ENCODE peak calls at places on chromosomes 1 and 21, in seven cellular contexts. I is activated CD4-positive, alpha-beta T cell treated with anti-CD3 and anti-CD28 coated beads, Interleukin-2, amount 50 U/mL, for 4 hours; L is amniotic stem cell; N is HT-29; S is ELF-1; H is NCI-H2081; J is GM12864. Z is an unnamed sample.
A peak's percentile ranks its signal among the peaks of the same experiment; 100 is the strongest.

GRCh38 chr1:239184581-239185244 is 201.7 kb upstream of the CHRM3 start:
- DNase-seq in I (no peak), L (no peak), N (no peak), S (no peak), H (no peak), J (no peak), Z (no peak)

GRCh38 chr1:4971666-4972065 is 317.3 kb downstream of the AJAP1 start:
- DNase-seq in I (no peak), L (no peak), N (no peak), S (no peak), H (no peak), J (no peak), Z (no peak)

GRCh38 chr1:155944396-155944728 is 2.9 kb downstream of the RXFP4 start:
- DNase-seq in I (no peak), L (no peak), N (no peak), S (no peak), H (peak; percentile 61), J (no peak), Z (no peak)

GRCh38 chr1:238710697-238711096 is 675.7 kb upstream of the CHRM3 start:
- DNase-seq in I (no peak), L (no peak), N (no peak), S (no peak), H (no peak), J (no peak), Z (no peak)

GRCh38 chr1:201537966-201538617 is 835 bp upstream of the NAV1 start:
- DNase-seq in I (no peak), L (no peak), N (no peak), S (peak; percentile 58), H (no peak), J (no peak), Z (no peak)

GRCh38 chr1:173191011-173191410 is 16.1 kb downstream of the TNFSF4 start:
- DNase-seq in I (no peak), L (no peak), N (no peak), S (no peak), H (no peak), J (no peak), Z (no peak)

GRCh38 chr1:243471026-243471685 is 215.3 kb downstream of the SDCCAG8 start:
- DNase-seq in I (no peak), L (no peak), N (no peak), S (peak; percentile 64), H (no peak), J (no peak), Z (no peak)

GRCh38 chr1:35688161-35688560 is 30.5 kb downstream of the C1orf216 start:
- DNase-seq in I (no peak), L (no peak), N (no peak), S (no peak), H (no peak), J (no peak), Z (no peak)

GRCh38 chr1:187411118-187411517 is 582.4 kb downstream of the PLA2G4A start:
- DNase-seq in I (no peak), L (no peak), N (no peak), S (no peak), H (no peak), J (no peak), Z (no peak)

GRCh38 chr1:143698016-143698415 is 273.8 kb downstream of the FAM72C start:
- DNase-seq in I (no peak), L (no peak), N (peak; percentile 84), S (peak; percentile 85), H (no peak), J (no peak), Z (peak; percentile 22)

GRCh38 chr1:15261155-15262002 is 14.4 kb downstream of the FHAD1 start:
- DNase-seq in I (no peak), L (no peak), N (peak; percentile 57), S (no peak), H (no peak), J (no peak), Z (peak; percentile 27)

GRCh38 chr1:91754348-91754747 is 131.6 kb downstream of the TGFBR3 start:
- DNase-seq in I (no peak), L (peak; percentile 50), N (no peak), S (no peak), H (no peak), J (peak; percentile 38), Z (peak; percentile 38)

GRCh38 chr21:36347962-36348328 is 27.9 kb downstream of the MORC3 start:
- DNase-seq in I (no peak), L (no peak), N (no peak), S (no peak), H (no peak), J (no peak), Z (peak; percentile 9)

GRCh38 chr1:19465123-19465522 is 20.2 kb downstream of the CAPZB start:
- DNase-seq in I (no peak), L (no peak), N (no peak), S (no peak), H (no peak), J (no peak), Z (no peak)

GRCh38 chr1:167463856-167464565 is 54.3 kb downstream of the CD247 start:
- DNase-seq in I (no peak), L (no peak), N (no peak), S (peak; percentile 61), H (no peak), J (no peak), Z (no peak)

GRCh38 chr1:43688594-43689000 is 18.7 kb upstream of the ST3GAL3 start:
- DNase-seq in I (no peak), L (no peak), N (no peak), S (no peak), H (no peak), J (no peak), Z (peak; percentile 92)

GRCh38 chr1:204130178-204130577 is 21.7 kb downstream of the ETNK2 start:
- DNase-seq in I (no peak), L (no peak), N (no peak), S (no peak), H (peak; percentile 58), J (no peak), Z (no peak)

GRCh38 chr1:32208463-32208862 is 426 bp upstream of the DCDC2B start:
- DNase-seq in I (no peak), L (no peak), N (no peak), S (no peak), H (no peak), J (no peak), Z (no peak)

GRCh38 chr1:106937104-106937503 is 119.4 kb upstream of the PRMT6 start:
- DNase-seq in I (no peak), L (peak; percentile 34), N (no peak), S (no peak), H (no peak), J (no peak), Z (peak; percentile 66)

GRCh38 chr1:91611498-91611917 is 110.9 kb downstream of the CDC7 start:
- DNase-seq in I (no peak), L (no peak), N (peak; percentile 44), S (peak; percentile 84), H (no peak), J (no peak), Z (no peak)

GRCh38 chr1:39639333-39640130 is at the start of gene HEYL:
- DNase-seq in I (peak; percentile 60), L (no peak), N (peak; percentile 42), S (peak; percentile 78), H (peak; percentile 64), J (no peak), Z (peak; percentile 65)

GRCh38 chr1:56200921-56201320 is 378.4 kb downstream of the PLPP3 start:
- DNase-seq in I (no peak), L (no peak), N (no peak), S (no peak), H (no peak), J (no peak), Z (peak; percentile 20)

GRCh38 chr1:16608838-16609560 is 4.4 kb downstream of the NBPF1 start:
- DNase-seq in I (no peak), L (no peak), N (no peak), S (no peak), H (no peak), J (no peak), Z (no peak)

GRCh38 chr1:151311589-151312331 is 15.5 kb downstream of the PI4KB start:
- DNase-seq in I (peak; percentile 77), L (peak; percentile 96), N (peak; percentile 85), S (peak; percentile 73), H (no peak), J (no peak), Z (peak; percentile 98)

GRCh38 chr1:213908521-213908920 is 79.3 kb upstream of the PROX1 start:
- DNase-seq in I (no peak), L (no peak), N (no peak), S (no peak), H (no peak), J (no peak), Z (no peak)

GRCh38 chr1:2864203-2864905 is 62.9 kb upstream of the TTC34 start:
- DNase-seq in I (no peak), L (no peak), N (no peak), S (no peak), H (no peak), J (no peak), Z (no peak)

GRCh38 chr1:63634471-63634870 is 41.3 kb downstream of the PGM1 start:
- DNase-seq in I (no peak), L (no peak), N (no peak), S (no peak), H (no peak), J (no peak), Z (peak; percentile 8)

GRCh38 chr1:23098463-23099170 is 70.0 kb downstream of the LUZP1 start:
- DNase-seq in I (peak; percentile 57), L (peak; percentile 40), N (peak; percentile 89), S (peak; percentile 85), H (peak; percentile 66), J (peak; percentile 27), Z (peak; percentile 76)

GRCh38 chr1:34681481-34682451 is 73.1 kb upstream of the GJB5 start:
- DNase-seq in I (peak; percentile 18), L (no peak), N (peak; percentile 87), S (peak; percentile 79), H (peak; percentile 64), J (peak; percentile 7), Z (peak; percentile 54)